ENCODE peak calls at places on chromosome 14, in eight cellular contexts. R, B, M, L, Q, A, K and H are unnamed samples.

GRCh38 chr14:104239866-104240301 is 101.5 kb downstream of the KIF26A start:
- DNase-seq in B (no peak), M (no peak), R (no peak), A (no peak), Q (no peak), K (no peak), L (peak), H (no peak)

GRCh38 chr14:99682809-99683618 is 1.1 kb upstream of the CYP46A1 start:
- DNase-seq in Q (peak), A (peak), M (peak), R (peak), K (peak), L (peak), B (peak), H (peak)

GRCh38 chr14:25896777-25897176 is 701.1 kb downstream of the NOVA1 start:
- DNase-seq in B (no peak), A (no peak), Q (no peak), L (no peak), M (peak), R (no peak), K (no peak), H (no peak)

GRCh38 chr14:95313707-95314106 is 6.0 kb downstream of the CLMN start:
- DNase-seq in R (peak), K (no peak), M (no peak), Q (peak), B (no peak), L (peak), A (peak), H (no peak)

GRCh38 chr14:93103392-93104080 is 12.2 kb downstream of the ITPK1 start:
- DNase-seq in L (peak), A (no peak), M (no peak), K (no peak), Q (peak), B (peak), R (no peak), H (no peak)

GRCh38 chr14:71395151-71395604 is 487.9 kb downstream of the PCNX1 start:
- DNase-seq in L (no peak), M (no peak), R (no peak), K (no peak), A (no peak), Q (no peak), B (no peak), H (no peak)

GRCh38 chr14:99338313-99338712 is 66.3 kb upstream of the BCL11B start:
- DNase-seq in L (no peak), M (no peak), K (no peak), Q (no peak), B (no peak), A (no peak), R (no peak), H (no peak)

GRCh38 chr14:35134329-35135123 is 12.2 kb downstream of the PRORP start:
- DNase-seq in A (no peak), B (no peak), Q (no peak), M (no peak), L (no peak), K (no peak), R (no peak), H (no peak)

GRCh38 chr14:68790656-68791077 is 2.2 kb downstream of the ZFP36L1 start:
- DNase-seq in R (no peak), K (no peak), L (peak), B (no peak), A (peak), Q (no peak), M (no peak), H (no peak)

GRCh38 chr14:51401272-51401671 is 161.2 kb downstream of the TMX1 start:
- DNase-seq in R (no peak), Q (no peak), A (peak), M (no peak), L (no peak), B (no peak), K (no peak), H (no peak)
- TF ChIP-seq POLR2AphosphoS5 in R (no peak), Q (no peak), A (no peak), M (no peak), L (no peak), B (no peak), K (no peak), H (no peak)

GRCh38 chr14:105927661-105928060 is 401.3 kb downstream of the TMEM121 start:
- DNase-seq in Q (peak), M (no peak), B (no peak), R (no peak), A (no peak), K (no peak), L (no peak), H (no peak)

GRCh38 chr14:105931808-105932483 is 405.6 kb downstream of the TMEM121 start:
- DNase-seq in B (no peak), A (no peak), Q (no peak), L (peak), M (no peak), R (no peak), K (peak), H (no peak)

GRCh38 chr14:105933238-105933637 is 406.9 kb downstream of the TMEM121 start:
- DNase-seq in A (no peak), K (no peak), B (no peak), R (no peak), Q (no peak), M (no peak), L (peak), H (no peak)

GRCh38 chr14:105929327-105930081 is 403.1 kb downstream of the TMEM121 start:
- DNase-seq in K (peak), R (no peak), A (no peak), B (no peak), M (no peak), Q (no peak), L (no peak), H (no peak)

DNA sequence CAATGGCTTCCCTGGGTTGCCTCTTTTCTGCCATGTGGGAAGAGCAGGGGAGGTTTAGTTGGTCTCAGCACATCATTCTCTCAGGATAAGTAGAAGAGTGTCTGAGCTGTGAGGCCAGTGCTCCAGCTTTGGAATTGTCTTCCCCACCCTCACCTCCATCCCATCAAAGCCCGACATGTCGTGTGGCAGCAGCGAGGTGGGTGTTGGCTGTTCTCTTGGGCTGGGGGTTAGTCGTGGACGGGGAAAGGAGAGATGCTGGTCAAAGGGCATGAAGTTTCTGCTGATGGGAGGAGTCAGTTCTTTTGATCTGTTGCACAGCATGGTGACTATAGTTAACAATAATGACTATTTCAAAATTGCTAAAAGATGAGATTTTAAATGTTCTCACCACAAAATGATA is 404.2 kb downstream of the TMEM121 start:
- DNase-seq in M (no peak), K (peak), A (no peak), R (no peak), B (no peak), Q (no peak), L (no peak), H (no peak)
- TF ChIP-seq POLR2AphosphoS5 in M (no peak), K (no peak), A (no peak), R (no peak), B (no peak), Q (no peak), L (no peak), H (no peak)

GRCh38 chr14:102777711-102778615 is 714 bp downstream of the TRAF3 start:
- DNase-seq in B (no peak), M (peak), R (no peak), K (peak), L (no peak), A (no peak), Q (peak), H (no peak)
- TF ChIP-seq POLR2AphosphoS5 in B (no peak), M (no peak), R (no peak), K (no peak), L (no peak), A (no peak), Q (no peak), H (no peak)

GRCh38 chr14:88492272-88493089 is 62.3 kb downstream of the PTPN21 start:
- DNase-seq in Q (peak), R (peak), K (peak), L (peak), B (peak), M (peak), A (no peak), H (peak)
- TF ChIP-seq POLR2AphosphoS5 in Q (no peak), R (no peak), K (no peak), L (peak), B (no peak), M (no peak), A (no peak), H (no peak)

DNA sequence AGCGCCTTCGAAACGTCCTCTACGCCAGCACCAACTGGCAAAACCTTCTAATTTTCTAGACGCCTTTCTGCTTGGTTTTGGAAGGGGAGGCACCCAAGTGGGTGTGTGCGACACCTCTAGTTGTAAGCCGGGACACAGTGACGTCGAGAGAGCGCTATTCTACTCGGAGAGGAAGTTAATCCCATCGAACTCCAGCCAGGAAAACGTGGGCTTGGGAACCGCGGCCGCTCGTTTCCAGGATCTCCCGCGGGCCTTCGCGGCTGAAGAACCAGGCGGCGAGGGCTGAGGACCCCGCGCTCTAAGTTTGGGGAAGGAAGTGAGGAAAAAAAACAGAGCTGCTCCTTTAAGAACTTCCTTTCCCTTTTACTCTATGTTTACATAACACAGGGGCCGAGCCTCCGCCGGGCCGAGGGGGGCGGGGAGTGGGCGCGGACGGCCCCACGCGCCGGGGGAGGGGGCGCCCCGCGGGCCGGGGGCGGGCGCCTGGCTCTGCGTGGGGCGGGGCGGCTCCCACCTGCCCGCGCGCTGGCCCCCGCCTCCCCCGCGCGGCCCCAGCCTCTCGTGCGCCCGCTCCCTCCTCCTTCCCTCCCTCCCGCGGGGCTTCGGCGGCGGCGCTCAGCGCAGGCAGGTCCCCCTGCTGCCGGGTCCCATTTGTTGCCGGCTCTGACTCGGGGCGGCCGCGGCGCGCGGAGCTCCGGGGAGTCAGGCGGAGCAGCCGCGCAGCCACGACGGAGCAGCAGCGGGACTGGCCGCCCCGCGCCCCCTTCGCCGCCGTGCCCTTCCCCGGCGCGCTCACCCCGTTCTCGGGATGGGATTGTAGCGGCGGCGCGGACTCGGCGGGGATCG is at the start of gene PELI2:
- DNase-seq in R (peak), M (peak), L (peak), B (peak), A (peak), K (peak), Q (peak), H (peak)
- TF ChIP-seq POLR2AphosphoS5 in R (no peak), M (peak), L (peak), B (no peak), A (peak), K (no peak), Q (peak), H (no peak)

GRCh38 chr14:105486974-105487448 is 325 bp downstream of the CRIP1 start:
- DNase-seq in L (no peak), K (no peak), B (no peak), A (no peak), M (peak), R (no peak), Q (peak), H (no peak)

GRCh38 chr14:105486333-105486973 is at the start of gene CRIP1:
- DNase-seq in M (no peak), Q (no peak), L (no peak), A (no peak), R (no peak), K (no peak), B (no peak), H (no peak)

GRCh38 chr14:105484997-105485393 is 1.7 kb upstream of the CRIP1 start:
- DNase-seq in A (no peak), Q (no peak), M (no peak), R (no peak), K (no peak), L (no peak), B (no peak), H (no peak)

GRCh38 chr14:105484069-105484996 is 2.4 kb upstream of the CRIP1 start:
- DNase-seq in B (no peak), R (no peak), L (no peak), K (no peak), A (no peak), M (no peak), Q (no peak), H (no peak)

DNA sequence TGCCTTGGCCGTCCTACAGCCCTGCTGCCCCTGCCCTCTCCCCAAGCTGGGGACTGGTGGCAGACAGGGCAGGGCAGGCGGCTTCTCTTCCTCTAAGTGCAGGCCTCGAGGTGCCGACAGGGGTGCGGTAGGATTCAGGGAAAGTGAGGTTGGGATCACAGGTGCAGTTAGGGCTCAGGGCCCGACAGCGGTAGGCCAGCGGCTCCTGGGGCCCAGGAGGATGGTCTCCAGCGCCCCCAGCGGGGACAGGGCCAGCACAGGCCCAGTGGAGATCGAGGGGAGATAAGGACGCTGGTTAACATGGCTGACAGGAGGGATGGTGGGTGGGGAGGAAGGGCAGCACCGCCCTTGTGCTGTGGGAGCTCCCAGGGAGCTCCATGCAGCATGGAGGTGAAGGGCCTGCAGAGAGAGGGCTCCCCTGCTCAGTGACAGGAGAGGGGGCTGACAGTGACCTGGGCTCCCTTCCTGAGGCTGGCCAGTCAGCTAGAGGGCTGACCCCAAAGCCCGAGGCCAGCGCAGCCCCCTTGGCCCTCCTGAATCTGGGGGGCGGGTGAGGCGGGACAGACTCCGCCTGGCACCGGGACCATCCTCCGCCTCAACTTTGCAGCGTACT is 860 bp upstream of the CRIP1 start:
- DNase-seq in R (peak), Q (no peak), M (peak), B (no peak), A (no peak), K (peak), L (no peak), H (no peak)
- TF ChIP-seq POLR2AphosphoS5 in R (no peak), Q (no peak), M (no peak), B (no peak), A (no peak), K (no peak), L (no peak), H (no peak)

DNA sequence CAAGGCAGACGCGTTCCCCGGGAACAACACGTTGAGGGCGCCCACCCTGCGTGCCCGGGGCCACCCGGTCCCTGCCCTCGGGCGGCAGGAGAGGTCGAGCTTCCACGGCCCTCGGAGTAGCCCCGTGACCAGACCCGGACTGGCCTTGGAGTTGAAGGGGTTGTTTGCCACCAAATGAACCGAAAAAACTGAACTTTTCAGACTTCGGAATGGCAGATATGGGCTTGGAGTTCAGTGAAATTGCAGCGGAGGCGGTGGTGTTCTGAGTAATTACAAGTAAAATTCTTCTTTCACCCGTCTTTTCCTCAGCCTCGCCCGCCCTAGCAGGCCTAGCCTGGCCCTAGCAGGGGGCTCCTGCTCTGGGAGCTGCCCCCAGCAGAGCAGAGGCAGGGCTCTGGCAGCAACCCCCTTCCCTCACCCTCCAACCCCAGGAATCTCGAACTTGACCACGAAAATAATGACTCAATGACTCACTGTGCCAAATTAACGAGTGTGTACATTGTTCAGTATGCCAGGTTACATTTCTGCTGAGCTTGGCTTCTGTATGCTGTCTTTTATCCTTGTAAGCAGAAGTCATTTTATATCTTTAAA is 1.1 kb downstream of the PAPLN start:
- DNase-seq in Q (no peak), A (no peak), R (peak), K (peak), M (no peak), L (no peak), B (no peak), H (peak)
- TF ChIP-seq POLR2AphosphoS5 in Q (no peak), A (no peak), R (no peak), K (no peak), M (no peak), L (no peak), B (no peak), H (no peak)

GRCh38 chr14:55734731-55735130 is 154.7 kb downstream of the KTN1 start:
- DNase-seq in Q (no peak), R (no peak), L (no peak), M (no peak), A (no peak), B (no peak), K (no peak), H (no peak)

GRCh38 chr14:55743551-55743950 is 163.5 kb downstream of the KTN1 start:
- DNase-seq in L (no peak), K (no peak), M (no peak), B (no peak), Q (no peak), R (no peak), A (no peak), H (no peak)

GRCh38 chr14:55745906-55746305 is 165.9 kb downstream of the KTN1 start:
- DNase-seq in B (no peak), Q (no peak), L (no peak), K (no peak), A (no peak), M (no peak), R (no peak), H (no peak)

GRCh38 chr14:55744321-55744720 is 164.3 kb downstream of the KTN1 start:
- DNase-seq in K (no peak), B (no peak), Q (no peak), L (no peak), A (no peak), M (no peak), R (no peak), H (no peak)

GRCh38 chr14:55739967-55740707 is 160.1 kb downstream of the KTN1 start:
- DNase-seq in M (no peak), Q (no peak), L (no peak), R (no peak), B (no peak), A (peak), K (no peak), H (no peak)
- TF ChIP-seq POLR2AphosphoS5 in M (no peak), Q (no peak), L (no peak), R (no peak), B (no peak), A (peak), K (no peak), H (no peak)

DNA sequence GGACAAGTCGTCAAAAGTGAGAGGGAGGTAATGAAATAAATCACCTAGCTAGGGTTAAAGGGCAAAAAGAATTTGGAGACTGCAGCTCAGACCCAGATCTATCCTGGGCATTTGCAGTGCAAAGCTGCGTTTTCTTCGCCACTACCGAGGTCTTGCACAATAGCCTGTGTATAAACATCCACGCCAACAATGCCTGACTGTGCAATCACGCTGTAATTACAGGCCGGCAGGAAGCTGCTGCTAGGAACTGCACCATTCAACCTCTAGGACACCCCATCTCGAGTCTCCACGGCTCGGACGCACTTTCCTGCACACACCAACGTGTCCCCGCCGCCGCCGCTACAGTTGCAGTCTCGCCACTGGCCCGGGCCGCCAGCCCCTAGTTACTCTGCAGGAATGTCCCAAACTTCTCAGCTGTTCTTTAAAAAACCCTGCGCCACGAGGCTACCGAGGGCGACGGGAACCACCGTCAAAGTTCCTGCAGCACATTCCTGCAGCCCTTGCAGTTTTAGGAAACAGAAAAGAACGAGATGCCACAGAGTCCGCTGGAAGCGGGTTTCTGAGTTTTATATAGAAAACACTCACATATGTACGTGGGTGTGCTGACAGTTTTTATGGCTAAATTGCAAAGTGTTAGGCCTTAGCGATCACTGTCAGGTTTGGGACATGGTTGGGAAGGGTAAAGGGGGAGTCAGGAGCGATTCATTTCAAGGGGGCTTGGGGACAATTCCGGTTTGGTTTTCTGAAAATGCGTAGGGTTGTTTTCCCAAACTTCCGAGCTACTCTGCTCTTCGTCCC is 65.6 kb upstream of the PTGR2 start:
- DNase-seq in M (peak), L (peak), B (no peak), K (peak), Q (peak), A (peak), R (peak), H (peak)
- TF ChIP-seq POLR2AphosphoS5 in M (peak), L (peak), B (no peak), K (no peak), Q (peak), A (peak), R (peak), H (peak)